ENCODE peak calls at places on chromosome 18, in six cellular contexts. E is epithelial cell of esophagus; Q is fibroblast of pulmonary artery; C is ovary; K is activated CD8-positive, alpha-beta T cell treated with anti-CD3 and anti-CD28 coated beads for 36 hours; J is fibroblast of the aortic adventitia. X is an unnamed sample.
A peak's percentile ranks its signal among the peaks of the same experiment; 100 is the strongest.

GRCh38 chr18:63205791-63206252 is 113.7 kb downstream of the BCL2 start:
- DNase-seq in E (no peak), Q (no peak), C (no peak), K (peak; percentile 62), J (no peak), X (no peak)

GRCh38 chr18:57029761-57030160 is 117.1 kb upstream of the BOD1L2 start:
- DNase-seq in E (peak; percentile 30), Q (no peak), C (no peak), K (no peak), J (no peak), X (no peak)

GRCh38 chr18:58098706-58099105 is 54.7 kb downstream of the NEDD4L start:
- DNase-seq in E (no peak), Q (no peak), C (no peak), K (no peak), J (no peak), X (no peak)

GRCh38 chr18:39571511-39571910 is 2005.9 kb upstream of the CELF4 start:
- DNase-seq in E (peak; percentile 39), Q (peak; percentile 64), C (no peak), K (no peak), J (peak; percentile 19), X (peak; percentile 18)

GRCh38 chr18:58862851-58863538 is 1.7 kb upstream of the ZNF532 start:
- DNase-seq in E (peak; percentile 48), Q (peak; percentile 49), C (peak; percentile 68), K (peak; percentile 8), J (peak; percentile 66), X (peak; percentile 69)

GRCh38 chr18:36665952-36666351 is 162.8 kb downstream of the TPGS2 start:
- DNase-seq in E (peak; percentile 16), Q (no peak), C (no peak), K (no peak), J (no peak), X (no peak)

GRCh38 chr18:70390366-70391090 is 101.7 kb downstream of the SOCS6 start:
- DNase-seq in E (no peak), Q (no peak), C (no peak), K (no peak), J (peak; percentile 16), X (no peak)

GRCh38 chr18:13393338-13393737 is 174.8 kb downstream of the LDLRAD4 start:
- DNase-seq in E (no peak), Q (no peak), C (no peak), K (no peak), J (no peak), X (no peak)

GRCh38 chr18:70128271-70128670 is 77.2 kb downstream of the RTTN start:
- DNase-seq in E (no peak), Q (no peak), C (no peak), K (no peak), J (no peak), X (no peak)

GRCh38 chr18:57784034-57784815 is 18.9 kb downstream of the ATP8B1 start:
- DNase-seq in E (peak; percentile 79), Q (peak; percentile 92), C (no peak), K (no peak), J (peak; percentile 70), X (no peak)

GRCh38 chr18:74524097-74524496 is 10.2 kb upstream of the CNDP1 start:
- DNase-seq in E (no peak), Q (no peak), C (no peak), K (no peak), J (no peak), X (no peak)

GRCh38 chr18:54228364-54228763 is 3.9 kb upstream of the MBD2 start:
- DNase-seq in E (no peak), Q (no peak), C (no peak), K (no peak), J (no peak), X (no peak)

GRCh38 chr18:36849288-36850011 is 20.5 kb downstream of the KIAA1328 start:
- DNase-seq in E (no peak), Q (peak; percentile 64), C (no peak), K (no peak), J (peak; percentile 80), X (no peak)

GRCh38 chr18:75207298-75208054 is 1.5 kb downstream of the PTGR3 start:
- DNase-seq in E (peak; percentile 37), Q (no peak), C (no peak), K (no peak), J (peak; percentile 53), X (peak; percentile 52)

GRCh38 chr18:3246636-3247242 is 862 bp upstream of the MYL12A start:
- DNase-seq in E (peak; percentile 23), Q (peak; percentile 30), C (peak; percentile 58), K (peak; percentile 34), J (peak; percentile 44), X (no peak)

GRCh38 chr18:63860536-63860930 is 27.0 kb upstream of the SERPINB2 start:
- DNase-seq in E (peak; percentile 62), Q (no peak), C (no peak), K (no peak), J (no peak), X (no peak)

GRCh38 chr18:75625966-75626365 is 198.5 kb upstream of the SMIM21 start:
- DNase-seq in E (no peak), Q (no peak), C (no peak), K (no peak), J (peak; percentile 22), X (no peak)

GRCh38 chr18:57743008-57743407 is 60.1 kb downstream of the ATP8B1 start:
- DNase-seq in E (peak; percentile 93), Q (peak; percentile 63), C (no peak), K (no peak), J (peak; percentile 90), X (no peak)

GRCh38 chr18:58205087-58205779 is 161.2 kb downstream of the NEDD4L start:
- DNase-seq in E (peak; percentile 74), Q (peak; percentile 67), C (peak; percentile 63), K (no peak), J (peak; percentile 64), X (no peak)

GRCh38 chr18:76487076-76487475 is 8.0 kb downstream of the ZNF516 start:
- DNase-seq in E (no peak), Q (peak; percentile 43), C (no peak), K (no peak), J (no peak), X (no peak)

GRCh38 chr18:45167109-45167551 is 448.1 kb upstream of the SLC14A2 start:
- DNase-seq in E (peak; percentile 64), Q (no peak), C (no peak), K (no peak), J (peak; percentile 45), X (no peak)

GRCh38 chr18:8706981-8707940 is 1.9 kb downstream of the MTCL1 start:
- DNase-seq in E (peak; percentile 78), Q (peak; percentile 75), C (peak; percentile 51), K (peak; percentile 4), J (peak; percentile 70), X (peak; percentile 31)

GRCh38 chr18:11761553-11761952 is 72.5 kb downstream of the GNAL start:
- DNase-seq in E (peak; percentile 32), Q (no peak), C (no peak), K (no peak), J (no peak), X (no peak)
- TF ChIP-seq CTCF in E (peak; percentile 58), Q (peak; percentile 12), C (no peak), K (peak; percentile 17), J (no peak), X (no peak)

GRCh38 chr18:30999186-30999585 is 43.4 kb downstream of the DSC3 start:
- DNase-seq in E (no peak), Q (peak; percentile 16), C (no peak), K (no peak), J (no peak), X (no peak)
- TF ChIP-seq CTCF in E (no peak), Q (peak; percentile 8), C (no peak), K (no peak), J (no peak), X (no peak)

DNA sequence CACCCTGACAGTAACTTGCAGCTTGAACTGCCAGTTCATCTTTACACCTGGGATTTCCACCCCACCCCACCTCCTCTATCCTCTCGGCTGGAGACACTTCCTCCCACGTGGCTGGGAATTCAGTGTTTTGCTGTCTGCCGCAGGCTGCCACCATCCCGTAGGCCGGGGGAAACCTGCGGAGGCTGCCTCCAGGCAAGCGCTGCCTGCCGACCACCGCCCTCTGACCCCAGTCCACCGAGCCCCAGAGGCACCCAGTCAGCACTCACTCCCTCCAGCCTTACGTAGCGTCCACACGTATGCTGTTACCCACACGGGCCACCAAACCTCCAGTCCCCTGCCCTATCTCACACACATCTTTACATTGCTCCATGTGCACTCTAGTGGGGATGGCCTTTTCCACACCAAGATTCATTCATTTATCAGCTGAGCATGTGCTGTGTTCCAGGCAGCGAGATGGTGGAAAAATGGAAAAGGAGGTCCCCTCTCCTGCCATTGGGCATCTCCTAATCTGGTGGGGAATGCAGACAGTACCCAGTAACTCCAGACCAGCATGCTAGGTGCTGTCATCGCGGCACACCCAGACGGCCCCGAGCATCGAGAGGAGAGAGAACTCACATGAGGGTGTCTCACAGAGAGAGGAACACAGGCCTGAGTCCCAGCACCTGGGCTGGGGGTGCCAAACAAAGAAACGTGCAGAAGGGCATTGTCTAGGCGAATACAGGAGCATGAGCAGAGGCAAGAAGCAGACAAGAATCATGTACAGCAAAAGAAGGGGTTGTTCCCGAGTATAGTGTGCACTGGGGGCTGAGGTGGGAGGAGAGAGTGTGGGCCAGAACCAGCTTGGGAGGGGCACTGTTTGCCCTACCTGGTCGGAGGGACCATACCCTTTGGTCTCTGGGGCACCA is 166.9 kb downstream of the SMAD7 start:
- DNase-seq in E (no peak), Q (no peak), C (no peak), K (no peak), J (no peak), X (no peak)
- TF ChIP-seq CTCF in E (no peak), Q (no peak), C (no peak), K (no peak), J (no peak), X (no peak)

GRCh38 chr18:79511671-79512301 is 116.1 kb downstream of the NFATC1 start:
- DNase-seq in E (no peak), Q (no peak), C (peak; percentile 15), K (no peak), J (no peak), X (no peak)
- TF ChIP-seq CTCF in E (no peak), Q (no peak), C (no peak), K (no peak), J (no peak), X (no peak)

GRCh38 chr18:9823805-9824473 is 61.8 kb upstream of the TXNDC2 start:
- DNase-seq in E (no peak), Q (peak; percentile 51), C (no peak), K (no peak), J (peak; percentile 86), X (no peak)

GRCh38 chr18:9824862-9825479 is 60.8 kb upstream of the TXNDC2 start:
- DNase-seq in E (no peak), Q (no peak), C (no peak), K (no peak), J (no peak), X (no peak)

GRCh38 chr18:9824474-9824832 is 61.3 kb upstream of the TXNDC2 start:
- DNase-seq in E (no peak), Q (peak; percentile 85), C (no peak), K (no peak), J (peak; percentile 97), X (no peak)

GRCh38 chr18:9826666-9827065 is 59.1 kb upstream of the TXNDC2 start:
- DNase-seq in E (no peak), Q (no peak), C (no peak), K (no peak), J (no peak), X (no peak)

GRCh38 chr18:9825571-9826073 is 60.2 kb upstream of the TXNDC2 start:
- DNase-seq in E (peak; percentile 83), Q (peak; percentile 94), C (no peak), K (no peak), J (peak; percentile 98), X (no peak)
- TF ChIP-seq CTCF in E (no peak), Q (no peak), C (no peak), K (no peak), J (no peak), X (no peak)